ENCODE peak calls at places on chromosomes 6 and 20, in eight cellular contexts. P is cardiac fibroblast, J is progenitor cell of endocrine pancreas, C is nephron progenitor cell, G is fibroblast of pulmonary artery, R is ovary, K is heart right ventricle, M is OCI-LY7. L is an unnamed sample.

GRCh38 chr6:119590066-119590465 is 240.5 kb upstream of the MAN1A1 start:
- DNase-seq in P (no peak), J (no peak), C (no peak), G (no peak), R (no peak), K (no peak), M (no peak), L (no peak)

GRCh38 chr6:45445749-45446454 is 68.2 kb upstream of the SUPT3H start:
- DNase-seq in P (peak; percentile 99), J (no peak), C (no peak), G (peak; percentile 100), R (peak; percentile 15), K (peak; percentile 23), M (no peak), L (no peak)

GRCh38 chr20:10093087-10093591 is 58.4 kb downstream of the ANKEF1 start:
- DNase-seq in P (peak; percentile 33), J (no peak), C (no peak), G (peak; percentile 40), R (peak; percentile 21), K (no peak), M (no peak), L (no peak)

GRCh38 chr6:152463183-152463582 is 174.0 kb downstream of the SYNE1 start:
- DNase-seq in P (no peak), J (no peak), C (no peak), G (no peak), R (no peak), K (no peak), M (no peak), L (no peak)

GRCh38 chr6:119742188-119742803 is 392.7 kb upstream of the MAN1A1 start:
- DNase-seq in P (peak; percentile 61), J (peak; percentile 59), C (peak; percentile 80), G (peak; percentile 60), R (peak; percentile 16), K (peak; percentile 55), M (peak; percentile 79), L (peak; percentile 41)

GRCh38 chr6:3795836-3796395 is 44.4 kb upstream of the PXDC1 start:
- DNase-seq in P (no peak), J (no peak), C (no peak), G (no peak), R (no peak), K (no peak), M (no peak), L (no peak)

GRCh38 chr20:2815242-2815900 is 584 bp downstream of the C20orf141 start:
- DNase-seq in P (no peak), J (no peak), C (no peak), G (no peak), R (no peak), K (no peak), M (no peak), L (no peak)

GRCh38 chr20:5000263-5001173 is 792 bp downstream of the SLC23A2 start:
- DNase-seq in P (no peak), J (peak; percentile 10), C (peak; percentile 38), G (no peak), R (peak; percentile 46), K (peak; percentile 36), M (peak; percentile 33), L (no peak)

GRCh38 chr20:13930246-13930645 is 60.2 kb downstream of the SEL1L2 start:
- DNase-seq in P (no peak), J (no peak), C (no peak), G (no peak), R (no peak), K (no peak), M (no peak), L (no peak)

GRCh38 chr20:52494244-52494643 is 302.7 kb upstream of the ZFP64 start:
- DNase-seq in P (peak; percentile 81), J (no peak), C (no peak), G (peak; percentile 93), R (no peak), K (no peak), M (no peak), L (no peak)

GRCh38 chr20:46202758-46203509 is 84.8 kb downstream of the CD40 start:
- DNase-seq in P (peak; percentile 39), J (no peak), C (no peak), G (peak; percentile 22), R (peak; percentile 78), K (peak; percentile 32), M (no peak), L (no peak)

GRCh38 chr6:7542878-7543394 is 1.5 kb downstream of the DSP start:
- DNase-seq in P (peak; percentile 53), J (peak; percentile 60), C (peak; percentile 75), G (peak; percentile 47), R (peak; percentile 31), K (peak; percentile 72), M (no peak), L (no peak)

GRCh38 chr6:21773199-21773974 is 179.8 kb downstream of the SOX4 start:
- DNase-seq in P (no peak), J (no peak), C (peak; percentile 16), G (no peak), R (no peak), K (no peak), M (no peak), L (no peak)

GRCh38 chr20:16573011-16573965 is at the start of gene KIF16B:
- DNase-seq in P (peak; percentile 91), J (peak; percentile 96), C (peak; percentile 98), G (peak; percentile 85), R (peak; percentile 96), K (peak; percentile 93), M (peak; percentile 88), L (peak; percentile 78)
- TF ChIP-seq CTCF in P (no peak), J (no peak), C (no peak), G (no peak), R (no peak), K (no peak), M (peak; percentile 16), L (no peak)

DNA sequence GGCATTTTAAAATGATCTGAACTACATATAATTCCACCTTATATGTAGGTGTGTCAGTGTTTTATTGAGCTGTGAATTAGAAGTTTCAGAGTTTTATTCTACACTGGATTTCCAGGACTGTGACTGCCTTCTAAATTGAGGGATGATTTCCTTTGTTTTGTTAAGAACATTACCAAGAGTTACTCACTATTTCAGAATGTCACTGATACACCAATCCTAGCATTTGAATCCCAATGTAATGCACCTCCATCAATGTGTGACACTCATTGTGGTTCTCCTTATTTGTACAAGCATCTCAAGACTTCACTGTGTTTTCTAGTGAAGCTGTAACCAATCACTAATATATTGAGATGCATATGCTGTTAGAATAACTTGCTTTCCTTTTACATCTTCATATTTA is 86.8 kb downstream of the PLCB1 start:
- DNase-seq in P (no peak), J (no peak), C (no peak), G (peak; percentile 46), R (no peak), K (no peak), M (no peak), L (no peak)
- TF ChIP-seq CTCF in P (no peak), J (no peak), C (no peak), G (no peak), R (no peak), K (no peak), M (no peak), L (no peak)

GRCh38 chr20:48826883-48827771 is 672 bp downstream of the PREX1 start:
- DNase-seq in P (no peak), J (no peak), C (peak; percentile 61), G (no peak), R (peak; percentile 27), K (peak; percentile 37), M (peak; percentile 67), L (no peak)
- TF ChIP-seq CTCF in P (no peak), J (no peak), C (no peak), G (no peak), R (no peak), K (no peak), M (no peak), L (no peak)

DNA sequence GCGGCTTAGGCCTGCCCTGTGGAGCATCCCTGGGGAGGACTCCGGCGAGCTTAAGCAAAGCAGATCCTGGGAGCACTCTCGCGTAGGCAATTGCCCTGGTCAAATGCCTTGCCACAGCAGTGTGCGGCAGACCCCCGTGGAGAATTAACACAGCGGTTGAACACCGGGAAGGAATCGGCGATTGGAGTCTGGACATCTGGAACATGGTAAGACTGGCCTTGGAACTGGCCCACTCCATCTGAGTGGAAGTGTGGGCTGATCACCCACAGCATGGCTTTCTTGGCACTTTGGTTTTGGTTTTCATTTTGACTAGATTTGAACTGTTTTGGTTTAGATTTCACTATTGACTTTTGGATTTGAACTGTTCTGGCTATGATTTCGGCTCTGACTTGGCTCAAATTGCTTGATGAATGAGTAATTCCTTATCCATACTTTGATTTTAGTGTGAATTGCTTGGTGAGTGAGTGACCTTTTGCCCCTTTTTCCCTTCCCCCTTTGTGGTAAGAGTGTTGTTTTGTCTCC is 300.7 kb downstream of the RNGTT start:
- DNase-seq in P (no peak), J (no peak), C (no peak), G (no peak), R (no peak), K (no peak), M (no peak), L (no peak)
- TF ChIP-seq CTCF in P (no peak), J (no peak), C (no peak), G (no peak), R (no peak), K (no peak), M (no peak), L (no peak)

GRCh38 chr6:109383438-109383940 is 1.2 kb upstream of the CD164 start:
- DNase-seq in P (no peak), J (no peak), C (no peak), G (no peak), R (no peak), K (no peak), M (no peak), L (no peak)
- TF ChIP-seq CTCF in P (no peak), J (no peak), C (no peak), G (no peak), R (no peak), K (no peak), M (peak; percentile 36), L (no peak)

GRCh38 chr6:76684881-76685280 is 612.4 kb upstream of the IMPG1 start:
- DNase-seq in P (peak; percentile 20), J (no peak), C (no peak), G (peak; percentile 18), R (no peak), K (no peak), M (no peak), L (no peak)
- TF ChIP-seq CTCF in P (peak; percentile 2), J (no peak), C (no peak), G (peak; percentile 2), R (no peak), K (no peak), M (no peak), L (no peak)